ENCODE peak calls at places on chromosomes 3 and 15, in seven cellular contexts. D is mammary epithelial cell; Q is nephron progenitor cell; M is glutamatergic neuron; J is activated CD8-positive, alpha-beta memory T cell treated with anti-CD3 and anti-CD28 coated beads for 48 hours; A is NCI-H774; G is dorsolateral prefrontal cortex. R is an unnamed sample.

GRCh38 chr15:83549563-83549962 is 102.4 kb downstream of the SH3GL3 start:
- DNase-seq in D (no peak), Q (no peak), M (no peak), J (no peak), A (no peak), G (no peak), R (no peak)

GRCh38 chr3:71310595-71311319 is 272.8 kb downstream of the FOXP1 start:
- DNase-seq in D (peak; percentile 31), Q (no peak), M (no peak), J (no peak), A (no peak), G (no peak), R (no peak)

GRCh38 chr3:139108253-139108969 is 63.7 kb upstream of the PRR23C start:
- DNase-seq in D (no peak), Q (no peak), M (no peak), J (no peak), A (no peak), G (no peak), R (no peak)

GRCh38 chr15:77617507-77618285 is 15.0 kb downstream of the LINGO1 start:
- DNase-seq in D (peak; percentile 27), Q (no peak), M (no peak), J (no peak), A (no peak), G (no peak), R (no peak)

GRCh38 chr3:186458306-186459107 is 85.7 kb downstream of the CRYGS start:
- DNase-seq in D (no peak), Q (no peak), M (no peak), J (no peak), A (no peak), G (no peak), R (no peak)

GRCh38 chr15:91541286-91541685 is 312.2 kb upstream of the SLCO3A1 start:
- DNase-seq in D (peak; percentile 28), Q (no peak), M (no peak), J (no peak), A (no peak), G (no peak), R (no peak)

GRCh38 chr3:5768546-5768945 is 581.0 kb downstream of the EDEM1 start:
- DNase-seq in D (no peak), Q (no peak), M (no peak), J (no peak), A (no peak), G (no peak), R (no peak)

GRCh38 chr15:98905981-98906711 is 101.4 kb downstream of the PGPEP1L start:
- DNase-seq in D (peak; percentile 30), Q (no peak), M (no peak), J (no peak), A (no peak), G (no peak), R (no peak)

GRCh38 chr3:172367205-172368105 is 80.8 kb downstream of the GHSR start:
- DNase-seq in D (no peak), Q (no peak), M (no peak), J (no peak), A (no peak), G (no peak), R (no peak)

GRCh38 chr3:42502429-42503250 is at the start of gene VIPR1:
- DNase-seq in D (peak; percentile 80), Q (peak; percentile 90), M (peak; percentile 62), J (peak; percentile 68), A (peak; percentile 66), G (peak; percentile 83), R (peak; percentile 86)

GRCh38 chr15:40985541-40986330 is 32.5 kb downstream of the CHAC1 start:
- DNase-seq in D (no peak), Q (no peak), M (no peak), J (no peak), A (no peak), G (no peak), R (no peak)

GRCh38 chr3:150519026-150519425 is 27.3 kb downstream of the SERP1 start:
- DNase-seq in D (peak; percentile 87), Q (no peak), M (no peak), J (no peak), A (no peak), G (no peak), R (no peak)

GRCh38 chr3:134132961-134133360 is 103.2 kb upstream of the SLCO2A1 start:
- DNase-seq in D (no peak), Q (no peak), M (no peak), J (no peak), A (no peak), G (no peak), R (no peak)

GRCh38 chr15:61201322-61201721 is 27.8 kb downstream of the RORA start:
- DNase-seq in D (no peak), Q (no peak), M (no peak), J (no peak), A (no peak), G (no peak), R (no peak)

GRCh38 chr3:46930176-46930944 is 46.2 kb downstream of the CCDC12 start:
- DNase-seq in D (no peak), Q (no peak), M (no peak), J (no peak), A (no peak), G (no peak), R (no peak)

GRCh38 chr3:78999139-78999538 is 768.7 kb downstream of the ROBO1 start:
- DNase-seq in D (no peak), Q (no peak), M (no peak), J (no peak), A (no peak), G (no peak), R (no peak)

GRCh38 chr3:130892759-130893239 is 1.1 kb upstream of the ATP2C1 start:
- DNase-seq in D (peak; percentile 74), Q (peak; percentile 47), M (peak; percentile 50), J (no peak), A (peak; percentile 69), G (peak; percentile 85), R (peak; percentile 72)

GRCh38 chr15:96160269-96160668 is 170.2 kb upstream of the NR2F2 start:
- DNase-seq in D (no peak), Q (no peak), M (no peak), J (no peak), A (no peak), G (no peak), R (no peak)

GRCh38 chr3:50502584-50503423 is 630 bp downstream of the CACNA2D2 start:
- DNase-seq in D (no peak), Q (peak; percentile 63), M (peak; percentile 48), J (no peak), A (no peak), G (no peak), R (peak; percentile 8)

GRCh38 chr3:12954891-12955650 is 113.7 kb upstream of the RPL32 start:
- DNase-seq in D (peak; percentile 12), Q (no peak), M (no peak), J (no peak), A (no peak), G (peak; percentile 42), R (peak; percentile 72)

GRCh38 chr15:90000175-90000923 is 775 bp upstream of the ZNF710 start:
- DNase-seq in D (no peak), Q (peak; percentile 49), M (peak; percentile 68), J (no peak), A (no peak), G (no peak), R (peak; percentile 49)

GRCh38 chr15:61281328-61281727 is 52.2 kb upstream of the RORA start:
- DNase-seq in D (no peak), Q (no peak), M (no peak), J (no peak), A (no peak), G (no peak), R (no peak)

GRCh38 chr3:180433172-180433571 is 168.8 kb upstream of the TTC14 start:
- DNase-seq in D (peak; percentile 94), Q (no peak), M (no peak), J (no peak), A (no peak), G (no peak), R (no peak)